ENCODE peak calls at places on chromosomes 3 and 15, in nine cellular contexts. D is activated gamma-delta T cell treated with Interleukin-2 at 50 U/mL for 16 hours; L is stimulated activated CD4-positive, alpha-beta T cell treated with anti-CD3 and anti-CD28 coated beads, Interleukin-12 subunit alpha, Interleukin-12 subunit beta, amount 100 ng/mL, for 24 hours; Y is fibroblast of pulmonary artery; E is KBM-7; U is iris pigment epithelial cell; J is EH; K is central memory CD4-positive, alpha-beta T cell; F is cardiac muscle cell. P is an unnamed sample.

GRCh38 chr3:197349368-197349767 is 51.0 kb upstream of the DLG1 start:
- DNase-seq in D (no peak), L (no peak), Y (no peak), E (no peak), U (peak; percentile 67), J (no peak), K (no peak), F (no peak), P (no peak)

GRCh38 chr3:108076564-108076963 is 14.3 kb downstream of the CD47 start:
- DNase-seq in D (no peak), L (no peak), Y (no peak), E (no peak), U (no peak), J (no peak), K (no peak), F (no peak), P (no peak)

GRCh38 chr15:47384316-47384715 is 333.0 kb upstream of the SEMA6D start:
- DNase-seq in D (no peak), L (no peak), Y (peak; percentile 96), E (no peak), U (peak; percentile 96), J (peak; percentile 86), K (no peak), F (peak; percentile 96), P (peak; percentile 97)

GRCh38 chr15:70495988-70496387 is 267.4 kb downstream of the UACA start:
- DNase-seq in D (no peak), L (no peak), Y (no peak), E (no peak), U (no peak), J (no peak), K (no peak), F (no peak), P (no peak)

GRCh38 chr3:43071313-43071893 is 34.5 kb downstream of the POMGNT2 start:
- DNase-seq in D (peak; percentile 14), L (no peak), Y (no peak), E (peak; percentile 25), U (no peak), J (no peak), K (peak; percentile 10), F (no peak), P (no peak)

GRCh38 chr3:139534992-139535879 is 4.3 kb downstream of the RBP1 start:
- DNase-seq in D (no peak), L (no peak), Y (peak; percentile 84), E (no peak), U (peak; percentile 82), J (no peak), K (no peak), F (peak; percentile 95), P (peak; percentile 90)

GRCh38 chr3:101829066-101829830 is 20.1 kb upstream of the NFKBIZ start:
- DNase-seq in D (peak; percentile 22), L (peak; percentile 15), Y (peak; percentile 70), E (no peak), U (peak; percentile 74), J (peak; percentile 71), K (peak; percentile 41), F (peak; percentile 74), P (no peak)

GRCh38 chr3:58657571-58658141 is 8.9 kb downstream of the FAM3D start:
- DNase-seq in D (no peak), L (no peak), Y (no peak), E (no peak), U (no peak), J (no peak), K (no peak), F (no peak), P (no peak)

P was measured in endothelial cell of umbilical vein.